ENCODE peak calls at places on chromosome 3, in seven cellular contexts. One of them, this sample, is unnamed.

GRCh38 chr3:159150176-159150575 is 348.3 kb downstream of the MFSD1 start:
- DNase-seq in Peyer's patch: no peak
- DNase-seq in HFF-Myc: no peak
- DNase-seq in mucosa of descending colon: no peak
- DNase-seq in fibroblast of mammary gland: no peak
- DNase-seq in epithelial cell of esophagus: no peak
- DNase-seq in stomach: no peak
- DNase-seq in this sample: no peak

GRCh38 chr3:11803977-11804903 is 42.4 kb downstream of the TAMM41 start:
- DNase-seq in mucosa of descending colon: no peak
- DNase-seq in HFF-Myc: peak
- DNase-seq in fibroblast of mammary gland: peak
- DNase-seq in Peyer's patch: peak
- DNase-seq in stomach: peak
- DNase-seq in epithelial cell of esophagus: peak
- DNase-seq in this sample: peak

GRCh38 chr3:164477403-164477802 is 600.9 kb downstream of the SI start:
- DNase-seq in fibroblast of mammary gland: no peak
- DNase-seq in mucosa of descending colon: no peak
- DNase-seq in HFF-Myc: no peak
- DNase-seq in Peyer's patch: no peak
- DNase-seq in stomach: no peak
- DNase-seq in epithelial cell of esophagus: no peak
- DNase-seq in this sample: no peak

GRCh38 chr3:123984957-123985356 is 7.0 kb downstream of the ROPN1 start:
- DNase-seq in mucosa of descending colon: no peak
- DNase-seq in epithelial cell of esophagus: no peak
- DNase-seq in Peyer's patch: no peak
- DNase-seq in HFF-Myc: no peak
- DNase-seq in stomach: no peak
- DNase-seq in fibroblast of mammary gland: no peak
- DNase-seq in this sample: no peak

GRCh38 chr3:149898771-149899170 is 71.9 kb downstream of the PFN2 start:
- DNase-seq in HFF-Myc: peak
- DNase-seq in stomach: no peak
- DNase-seq in Peyer's patch: no peak
- DNase-seq in epithelial cell of esophagus: no peak
- DNase-seq in fibroblast of mammary gland: peak
- DNase-seq in mucosa of descending colon: no peak
- DNase-seq in this sample: peak

GRCh38 chr3:179853176-179853575 is 183.6 kb downstream of the PEX5L start:
- DNase-seq in HFF-Myc: no peak
- DNase-seq in Peyer's patch: no peak
- DNase-seq in stomach: no peak
- DNase-seq in fibroblast of mammary gland: peak
- DNase-seq in mucosa of descending colon: no peak
- DNase-seq in epithelial cell of esophagus: no peak
- DNase-seq in this sample: peak

GRCh38 chr3:112752092-112752512 is 94.6 kb downstream of the CD200R1L start:
- DNase-seq in HFF-Myc: peak
- DNase-seq in stomach: no peak
- DNase-seq in Peyer's patch: no peak
- DNase-seq in fibroblast of mammary gland: peak
- DNase-seq in mucosa of descending colon: no peak
- DNase-seq in epithelial cell of esophagus: no peak
- DNase-seq in this sample: peak

GRCh38 chr3:60048447-60048848 is 998.6 kb upstream of the CFAP20DC start:
- DNase-seq in epithelial cell of esophagus: no peak
- DNase-seq in Peyer's patch: no peak
- DNase-seq in HFF-Myc: no peak
- DNase-seq in fibroblast of mammary gland: no peak
- DNase-seq in mucosa of descending colon: no peak
- DNase-seq in stomach: no peak
- DNase-seq in this sample: no peak

GRCh38 chr3:160822931-160823330 is 66.9 kb downstream of the PPM1L start:
- DNase-seq in HFF-Myc: no peak
- DNase-seq in mucosa of descending colon: no peak
- DNase-seq in epithelial cell of esophagus: no peak
- DNase-seq in stomach: no peak
- DNase-seq in Peyer's patch: no peak
- DNase-seq in fibroblast of mammary gland: no peak
- DNase-seq in this sample: no peak

GRCh38 chr3:73805435-73805834 is 180.7 kb upstream of the PDZRN3 start:
- DNase-seq in stomach: no peak
- DNase-seq in HFF-Myc: no peak
- DNase-seq in Peyer's patch: peak
- DNase-seq in mucosa of descending colon: no peak
- DNase-seq in epithelial cell of esophagus: no peak
- DNase-seq in fibroblast of mammary gland: peak
- DNase-seq in this sample: peak

GRCh38 chr3:37912052-37912733 is 50.5 kb downstream of the CTDSPL start:
- DNase-seq in fibroblast of mammary gland: no peak
- DNase-seq in Peyer's patch: no peak
- DNase-seq in HFF-Myc: no peak
- DNase-seq in mucosa of descending colon: no peak
- DNase-seq in epithelial cell of esophagus: peak
- DNase-seq in stomach: no peak
- DNase-seq in this sample: no peak

GRCh38 chr3:54968546-54969172 is 40.8 kb upstream of the LRTM1 start:
- DNase-seq in fibroblast of mammary gland: peak
- DNase-seq in mucosa of descending colon: no peak
- DNase-seq in HFF-Myc: no peak
- DNase-seq in epithelial cell of esophagus: no peak
- DNase-seq in Peyer's patch: no peak
- DNase-seq in stomach: no peak
- DNase-seq in this sample: peak

GRCh38 chr3:58471025-58471887 is 20.6 kb upstream of the KCTD6 start:
- DNase-seq in HFF-Myc: peak
- DNase-seq in fibroblast of mammary gland: peak
- DNase-seq in mucosa of descending colon: peak
- DNase-seq in stomach: no peak
- DNase-seq in epithelial cell of esophagus: peak
- DNase-seq in Peyer's patch: peak
- DNase-seq in this sample: peak

GRCh38 chr3:188979669-188980311 is 192.0 kb upstream of the TPRG1 start:
- DNase-seq in fibroblast of mammary gland: peak
- DNase-seq in HFF-Myc: no peak
- DNase-seq in epithelial cell of esophagus: no peak
- DNase-seq in Peyer's patch: no peak
- DNase-seq in stomach: no peak
- DNase-seq in mucosa of descending colon: no peak
- DNase-seq in this sample: no peak

GRCh38 chr3:61841111-61841845 is 279.9 kb downstream of the PTPRG start:
- DNase-seq in fibroblast of mammary gland: peak
- DNase-seq in HFF-Myc: no peak
- DNase-seq in stomach: no peak
- DNase-seq in epithelial cell of esophagus: no peak
- DNase-seq in mucosa of descending colon: no peak
- DNase-seq in Peyer's patch: no peak
- DNase-seq in this sample: peak

GRCh38 chr3:140469491-140469890 is 208.4 kb upstream of the TRIM42 start:
- DNase-seq in epithelial cell of esophagus: peak
- DNase-seq in Peyer's patch: no peak
- DNase-seq in fibroblast of mammary gland: peak
- DNase-seq in stomach: no peak
- DNase-seq in mucosa of descending colon: no peak
- DNase-seq in HFF-Myc: no peak
- DNase-seq in this sample: peak

DNA sequence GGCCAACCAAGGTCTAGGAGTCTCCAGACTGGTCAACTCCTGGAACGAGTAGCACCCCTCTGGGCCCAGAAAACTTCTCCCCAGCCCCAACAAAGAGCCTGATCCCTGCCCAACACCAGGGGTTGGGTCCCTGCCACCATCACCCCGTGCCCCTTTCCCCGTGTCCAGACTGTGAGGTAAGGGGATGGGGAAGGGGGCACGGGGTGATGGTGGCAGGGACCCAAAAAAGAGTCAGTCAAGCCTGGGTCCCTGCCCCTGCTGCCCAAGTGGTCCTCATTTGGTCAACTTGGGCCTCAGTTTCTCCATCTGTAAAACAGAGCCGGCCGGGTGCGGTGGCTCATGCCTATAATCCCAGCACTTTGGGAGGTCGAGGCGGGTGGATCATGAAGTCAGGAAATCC is 1.1 kb upstream of the NBEAL2 start:
- DNase-seq in mucosa of descending colon: peak
- DNase-seq in stomach: no peak
- DNase-seq in HFF-Myc: no peak
- DNase-seq in epithelial cell of esophagus: no peak
- DNase-seq in fibroblast of mammary gland: no peak
- DNase-seq in Peyer's patch: no peak
- DNase-seq in this sample: no peak
- H3K4me3 ChIP-seq in mucosa of descending colon: no peak
- H3K4me3 ChIP-seq in stomach: peak
- H3K4me3 ChIP-seq in HFF-Myc: no peak
- H3K4me3 ChIP-seq in epithelial cell of esophagus: no peak
- H3K4me3 ChIP-seq in fibroblast of mammary gland: no peak
- H3K4me3 ChIP-seq in Peyer's patch: no peak
- H3K4me3 ChIP-seq in this sample: no peak

DNA sequence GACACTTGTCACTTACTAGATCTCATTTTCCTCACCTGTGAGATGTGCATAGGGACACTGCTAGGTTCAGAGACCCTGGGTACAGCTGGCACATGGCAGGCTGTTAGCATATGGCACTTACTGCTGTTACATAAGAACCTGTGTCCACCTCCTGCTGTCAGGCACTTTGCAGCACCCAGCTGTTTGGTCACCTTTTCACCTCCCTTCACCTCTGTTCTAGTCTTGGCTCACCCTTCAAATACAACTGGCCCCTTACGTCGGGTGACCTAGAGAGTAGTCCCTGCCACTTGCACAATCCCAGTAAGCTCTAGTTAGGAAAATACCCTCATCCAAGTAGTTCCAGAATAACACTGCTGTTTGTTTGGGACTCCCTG is 78.3 kb downstream of the ABHD5 start:
- DNase-seq in epithelial cell of esophagus: no peak
- DNase-seq in HFF-Myc: no peak
- DNase-seq in Peyer's patch: no peak
- DNase-seq in mucosa of descending colon: no peak
- DNase-seq in stomach: no peak
- DNase-seq in fibroblast of mammary gland: no peak
- DNase-seq in this sample: no peak
- H3K4me3 ChIP-seq in epithelial cell of esophagus: no peak
- H3K4me3 ChIP-seq in HFF-Myc: no peak
- H3K4me3 ChIP-seq in Peyer's patch: no peak
- H3K4me3 ChIP-seq in mucosa of descending colon: no peak
- H3K4me3 ChIP-seq in stomach: peak
- H3K4me3 ChIP-seq in fibroblast of mammary gland: no peak
- H3K4me3 ChIP-seq in this sample: no peak

GRCh38 chr3:30610702-30611410 is 4.5 kb downstream of the TGFBR2 start:
- DNase-seq in fibroblast of mammary gland: no peak
- DNase-seq in Peyer's patch: no peak
- DNase-seq in HFF-Myc: no peak
- DNase-seq in epithelial cell of esophagus: no peak
- DNase-seq in stomach: no peak
- DNase-seq in mucosa of descending colon: no peak
- DNase-seq in this sample: no peak

GRCh38 chr3:30611613-30612421 is 5.4 kb downstream of the TGFBR2 start:
- DNase-seq in stomach: no peak
- DNase-seq in fibroblast of mammary gland: peak
- DNase-seq in HFF-Myc: no peak
- DNase-seq in Peyer's patch: no peak
- DNase-seq in epithelial cell of esophagus: peak
- DNase-seq in mucosa of descending colon: no peak
- DNase-seq in this sample: peak

GRCh38 chr3:30612422-30613134 is 6.2 kb downstream of the TGFBR2 start:
- DNase-seq in HFF-Myc: no peak
- DNase-seq in fibroblast of mammary gland: no peak
- DNase-seq in Peyer's patch: no peak
- DNase-seq in epithelial cell of esophagus: no peak
- DNase-seq in mucosa of descending colon: no peak
- DNase-seq in stomach: no peak
- DNase-seq in this sample: no peak

GRCh38 chr3:30607032-30607833 is 832 bp downstream of the TGFBR2 start:
- DNase-seq in HFF-Myc: no peak
- DNase-seq in Peyer's patch: peak
- DNase-seq in fibroblast of mammary gland: no peak
- DNase-seq in stomach: peak
- DNase-seq in epithelial cell of esophagus: peak
- DNase-seq in mucosa of descending colon: peak
- DNase-seq in this sample: peak

GRCh38 chr3:30609930-30610701 is 3.7 kb downstream of the TGFBR2 start:
- DNase-seq in stomach: no peak
- DNase-seq in HFF-Myc: no peak
- DNase-seq in epithelial cell of esophagus: no peak
- DNase-seq in fibroblast of mammary gland: no peak
- DNase-seq in mucosa of descending colon: no peak
- DNase-seq in Peyer's patch: no peak
- DNase-seq in this sample: no peak
- H3K4me3 ChIP-seq in stomach: peak
- H3K4me3 ChIP-seq in HFF-Myc: no peak
- H3K4me3 ChIP-seq in epithelial cell of esophagus: no peak
- H3K4me3 ChIP-seq in fibroblast of mammary gland: peak
- H3K4me3 ChIP-seq in mucosa of descending colon: no peak
- H3K4me3 ChIP-seq in Peyer's patch: no peak
- H3K4me3 ChIP-seq in this sample: peak

GRCh38 chr3:193243571-193243970 is 2.5 kb downstream of the PLAAT1 start:
- DNase-seq in Peyer's patch: no peak
- DNase-seq in HFF-Myc: no peak
- DNase-seq in mucosa of descending colon: no peak
- DNase-seq in epithelial cell of esophagus: no peak
- DNase-seq in fibroblast of mammary gland: no peak
- DNase-seq in stomach: no peak
- DNase-seq in this sample: no peak

GRCh38 chr3:193240850-193241706 is at the start of gene PLAAT1:
- DNase-seq in mucosa of descending colon: peak
- DNase-seq in Peyer's patch: peak
- DNase-seq in epithelial cell of esophagus: peak
- DNase-seq in fibroblast of mammary gland: peak
- DNase-seq in stomach: peak
- DNase-seq in HFF-Myc: peak
- DNase-seq in this sample: peak

GRCh38 chr3:193236990-193237389 is 4.0 kb upstream of the PLAAT1 start:
- DNase-seq in epithelial cell of esophagus: no peak
- DNase-seq in stomach: no peak
- DNase-seq in Peyer's patch: no peak
- DNase-seq in HFF-Myc: no peak
- DNase-seq in fibroblast of mammary gland: no peak
- DNase-seq in mucosa of descending colon: no peak
- DNase-seq in this sample: no peak

DNA sequence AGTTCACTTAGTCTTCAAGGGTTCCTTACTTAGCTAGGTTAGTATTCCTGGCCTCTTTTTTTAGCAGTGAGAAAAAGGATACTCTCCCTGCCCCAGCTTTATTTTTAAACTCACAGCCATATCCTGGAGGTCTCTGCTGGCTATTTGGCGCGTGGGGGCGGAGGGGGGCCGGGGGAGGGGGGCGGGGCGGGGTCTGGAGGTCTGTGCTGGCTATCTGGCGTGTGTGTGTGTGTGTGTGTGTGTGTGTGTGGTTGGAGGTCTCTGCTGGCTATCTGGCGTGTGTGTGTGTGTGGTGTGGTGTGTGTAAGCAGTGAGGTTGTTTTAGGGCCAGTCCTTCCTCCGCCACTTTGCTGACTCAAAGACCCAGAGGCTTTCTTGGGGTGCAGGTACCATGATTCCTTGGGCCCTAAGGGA is 579 bp upstream of the PLAAT1 start:
- DNase-seq in HFF-Myc: no peak
- DNase-seq in epithelial cell of esophagus: no peak
- DNase-seq in Peyer's patch: no peak
- DNase-seq in mucosa of descending colon: no peak
- DNase-seq in stomach: no peak
- DNase-seq in fibroblast of mammary gland: no peak
- DNase-seq in this sample: no peak
- H3K4me3 ChIP-seq in HFF-Myc: peak
- H3K4me3 ChIP-seq in epithelial cell of esophagus: peak
- H3K4me3 ChIP-seq in Peyer's patch: no peak
- H3K4me3 ChIP-seq in mucosa of descending colon: no peak
- H3K4me3 ChIP-seq in stomach: peak
- H3K4me3 ChIP-seq in fibroblast of mammary gland: peak
- H3K4me3 ChIP-seq in this sample: peak

This sample was measured in fibroblast of the aortic adventitia.